ENCODE peak calls at places on chromosome 18, in five cellular contexts. L is H1, W is K562, M is GM23338, R is hepatocyte. U is an unnamed sample.

GRCh38 chr18:73352546-73352945 is 484.8 kb upstream of the NETO1 start:
- DNase-seq in L (no peak), M (no peak), W (no peak), R (no peak), U (peak)

GRCh38 chr18:62716679-62717058 is 1.3 kb downstream of the PHLPP1 start:
- DNase-seq in W (peak), R (peak), M (peak), L (peak), U (peak)

GRCh38 chr18:79853993-79854364 is 56.2 kb downstream of the KCNG2 start:
- DNase-seq in L (no peak), M (no peak), R (no peak), W (no peak), U (no peak)

GRCh38 chr18:61001138-61001537 is 332.1 kb upstream of the CDH20 start:
- DNase-seq in R (no peak), L (no peak), M (no peak), W (no peak), U (no peak)

GRCh38 chr18:55486936-55487335 is 101.1 kb downstream of the TCF4 start:
- DNase-seq in M (no peak), L (no peak), W (no peak), R (no peak), U (no peak)

GRCh38 chr18:31741096-31741735 is 19.5 kb downstream of the SLC25A52 start:
- DNase-seq in W (peak), M (peak), R (peak), L (peak), U (peak)

GRCh38 chr18:44852818-44853217 is 172.1 kb downstream of the SETBP1 start:
- DNase-seq in L (no peak), R (no peak), W (no peak), M (no peak), U (no peak)

GRCh38 chr18:55321268-55322175 is 266.5 kb downstream of the TCF4 start:
- DNase-seq in W (no peak), M (peak), L (peak), R (peak), U (peak)

GRCh38 chr18:57353940-57354461 is 1.6 kb downstream of the ST8SIA3 start:
- DNase-seq in L (peak), R (peak), W (peak), M (peak), U (peak)

GRCh38 chr18:74242451-74243096 is 49.2 kb downstream of the CYB5A start:
- DNase-seq in L (no peak), W (peak), R (peak), M (peak), U (no peak)

GRCh38 chr18:13051950-13052349 is 60.8 kb downstream of the CEP192 start:
- DNase-seq in R (no peak), M (no peak), L (no peak), W (no peak), U (no peak)

GRCh38 chr18:43392168-43392567 is 114.9 kb upstream of the SYT4 start:
- DNase-seq in W (no peak), R (no peak), M (no peak), L (no peak), U (no peak)

GRCh38 chr18:30271716-30272115 is 770.8 kb downstream of the DSC3 start:
- DNase-seq in R (no peak), W (no peak), L (no peak), M (peak), U (peak)

GRCh38 chr18:70397259-70397925 is 108.5 kb downstream of the SOCS6 start:
- DNase-seq in W (no peak), L (no peak), R (no peak), M (no peak), U (no peak)

GRCh38 chr18:63142502-63143045 is 177.0 kb downstream of the BCL2 start:
- DNase-seq in M (no peak), R (no peak), W (no peak), L (no peak), U (no peak)

GRCh38 chr18:10559566-10560456 is 34.0 kb downstream of the NAPG start:
- DNase-seq in R (no peak), W (no peak), L (no peak), M (no peak), U (peak)

GRCh38 chr18:35347991-35348390 is 3.8 kb upstream of the ZNF24 start:
- DNase-seq in W (no peak), M (no peak), R (no peak), L (no peak), U (no peak)

GRCh38 chr18:55199291-55199963 is 240.2 kb upstream of the CCDC68 start:
- DNase-seq in M (no peak), L (no peak), R (no peak), W (peak), U (no peak)

GRCh38 chr18:47730795-47731194 is 199.7 kb downstream of the SMAD2 start:
- DNase-seq in R (no peak), W (no peak), M (peak), L (no peak), U (no peak)

GRCh38 chr18:27948981-27949380 is 227.9 kb downstream of the CDH2 start:
- DNase-seq in M (no peak), R (no peak), W (no peak), L (no peak), U (no peak)

GRCh38 chr18:830315-830901 is 18.4 kb upstream of the YES1 start:
- DNase-seq in M (peak), L (no peak), R (no peak), W (peak), U (peak)

GRCh38 chr18:65754121-65754520 is 3.3 kb downstream of the CDH7 start:
- DNase-seq in M (peak), L (no peak), W (no peak), R (no peak), U (peak)

GRCh38 chr18:76364282-76365259 is 130.5 kb downstream of the ZNF516 start:
- DNase-seq in W (no peak), M (no peak), L (no peak), R (no peak), U (no peak)

GRCh38 chr18:78587096-78587495 is 392.5 kb upstream of the SALL3 start:
- DNase-seq in L (no peak), M (no peak), R (no peak), W (no peak), U (no peak)

GRCh38 chr18:75198046-75198445 is 10.9 kb downstream of the PTGR3 start:
- DNase-seq in M (no peak), W (no peak), R (no peak), L (no peak), U (no peak)

GRCh38 chr18:57755473-57756067 is 47.5 kb downstream of the ATP8B1 start:
- DNase-seq in W (no peak), R (no peak), L (no peak), M (no peak), U (no peak)

GRCh38 chr18:52992041-52992440 is 652.0 kb downstream of the DCC start:
- DNase-seq in R (peak), L (no peak), M (peak), W (no peak), U (peak)

GRCh38 chr18:34707670-34708069 is 2.4 kb upstream of the DTNA start:
- DNase-seq in W (no peak), M (peak), R (peak), L (no peak), U (peak)

GRCh38 chr18:40208951-40209350 is 1746.1 kb upstream of the PIK3C3 start:
- DNase-seq in M (no peak), R (no peak), W (no peak), L (no peak), U (no peak)

GRCh38 chr18:68660355-68661183 is 54.3 kb downstream of the TMX3 start:
- DNase-seq in L (no peak), R (peak), M (peak), W (peak), U (peak)

GRCh38 chr18:63016270-63016669 is 300.9 kb downstream of the PHLPP1 start:
- DNase-seq in M (peak), R (peak), L (peak), W (peak), U (peak)

GRCh38 chr18:24658302-24658701 is 197.9 kb downstream of the HRH4 start:
- DNase-seq in W (no peak), R (no peak), M (no peak), L (no peak), U (no peak)

GRCh38 chr18:79644006-79644665 is 35.5 kb upstream of the CTDP1 start:
- DNase-seq in M (peak), R (peak), L (peak), W (peak), U (peak)

GRCh38 chr18:62242955-62243354 is 55.9 kb downstream of the RELCH start:
- DNase-seq in R (no peak), M (no peak), W (no peak), L (no peak), U (no peak)

GRCh38 chr18:28177828-28178635 is 1.1 kb upstream of the CDH2 start:
- DNase-seq in L (peak), W (no peak), M (peak), R (peak), U (peak)

GRCh38 chr18:67876866-67877265 is 360.3 kb upstream of the DSEL start:
- DNase-seq in M (no peak), W (no peak), R (no peak), L (no peak), U (peak)

GRCh38 chr18:38751897-38752296 is 1186.3 kb upstream of the CELF4 start:
- DNase-seq in R (peak), M (peak), L (no peak), W (no peak), U (no peak)

GRCh38 chr18:34867520-34867919 is 157.4 kb downstream of the DTNA start:
- DNase-seq in R (peak), M (peak), W (peak), L (peak), U (peak)

GRCh38 chr18:8121942-8122480 is 487.2 kb upstream of the RAB12 start:
- DNase-seq in R (peak), W (peak), L (no peak), M (peak), U (no peak)

GRCh38 chr18:6920099-6920955 is 190.8 kb downstream of the ARHGAP28 start:
- DNase-seq in W (peak), M (peak), L (peak), R (peak), U (peak)

GRCh38 chr18:49514577-49514976 is 27.5 kb upstream of the C18orf32 start:
- DNase-seq in R (peak), L (no peak), W (peak), M (no peak), U (no peak)
- H3K27ac ChIP-seq in R (peak), L (no peak), W (no peak), M (no peak), U (no peak)

GRCh38 chr18:22164337-22165048 is 4.9 kb upstream of the GATA6 start:
- DNase-seq in M (no peak), W (no peak), L (no peak), R (peak), U (no peak)
- TF ChIP-seq EZH2 in M (peak), W (no peak), L (no peak), R (no peak), U (peak)

DNA sequence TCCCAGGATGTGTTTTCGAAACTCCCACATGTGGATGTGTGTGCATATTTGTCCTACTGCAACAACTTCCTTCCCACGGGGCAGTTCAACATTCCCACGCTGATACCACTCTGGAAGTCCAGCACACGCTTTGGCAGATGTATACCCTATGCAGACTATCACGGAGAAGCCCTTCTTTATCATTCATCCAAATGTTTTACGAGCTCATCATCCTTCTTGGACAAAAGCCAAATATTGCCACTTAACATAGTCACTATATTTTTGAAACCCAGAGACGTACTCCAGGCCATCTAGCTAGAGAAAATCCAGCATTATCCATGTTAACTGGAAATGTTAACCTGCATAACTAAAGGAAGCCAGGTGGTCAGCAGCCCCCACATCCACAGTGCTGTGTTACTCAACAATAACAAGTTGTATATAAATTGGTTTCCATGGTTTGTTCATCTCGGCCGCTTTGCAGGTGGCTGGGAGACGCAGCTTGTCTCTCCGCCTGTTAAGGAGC is 131.5 kb downstream of the ZNF532 start:
- DNase-seq in R (peak), M (no peak), W (no peak), L (no peak), U (peak)
- H3K27ac ChIP-seq in R (no peak), M (no peak), W (no peak), L (no peak), U (peak)

GRCh38 chr18:48949051-48949605 is 1.6 kb downstream of the SMAD7 start:
- DNase-seq in M (no peak), L (no peak), R (peak), W (no peak), U (peak)

GRCh38 chr18:48948112-48949050 is 2.4 kb downstream of the SMAD7 start:
- DNase-seq in R (peak), M (peak), W (peak), L (no peak), U (peak)

GRCh38 chr18:48950536-48951447 is at the start of gene SMAD7:
- DNase-seq in M (no peak), R (peak), L (no peak), W (no peak), U (peak)

GRCh38 chr18:48951448-48952286 is 902 bp upstream of the SMAD7 start:
- DNase-seq in W (peak), L (peak), R (peak), M (peak), U (peak)

DNA sequence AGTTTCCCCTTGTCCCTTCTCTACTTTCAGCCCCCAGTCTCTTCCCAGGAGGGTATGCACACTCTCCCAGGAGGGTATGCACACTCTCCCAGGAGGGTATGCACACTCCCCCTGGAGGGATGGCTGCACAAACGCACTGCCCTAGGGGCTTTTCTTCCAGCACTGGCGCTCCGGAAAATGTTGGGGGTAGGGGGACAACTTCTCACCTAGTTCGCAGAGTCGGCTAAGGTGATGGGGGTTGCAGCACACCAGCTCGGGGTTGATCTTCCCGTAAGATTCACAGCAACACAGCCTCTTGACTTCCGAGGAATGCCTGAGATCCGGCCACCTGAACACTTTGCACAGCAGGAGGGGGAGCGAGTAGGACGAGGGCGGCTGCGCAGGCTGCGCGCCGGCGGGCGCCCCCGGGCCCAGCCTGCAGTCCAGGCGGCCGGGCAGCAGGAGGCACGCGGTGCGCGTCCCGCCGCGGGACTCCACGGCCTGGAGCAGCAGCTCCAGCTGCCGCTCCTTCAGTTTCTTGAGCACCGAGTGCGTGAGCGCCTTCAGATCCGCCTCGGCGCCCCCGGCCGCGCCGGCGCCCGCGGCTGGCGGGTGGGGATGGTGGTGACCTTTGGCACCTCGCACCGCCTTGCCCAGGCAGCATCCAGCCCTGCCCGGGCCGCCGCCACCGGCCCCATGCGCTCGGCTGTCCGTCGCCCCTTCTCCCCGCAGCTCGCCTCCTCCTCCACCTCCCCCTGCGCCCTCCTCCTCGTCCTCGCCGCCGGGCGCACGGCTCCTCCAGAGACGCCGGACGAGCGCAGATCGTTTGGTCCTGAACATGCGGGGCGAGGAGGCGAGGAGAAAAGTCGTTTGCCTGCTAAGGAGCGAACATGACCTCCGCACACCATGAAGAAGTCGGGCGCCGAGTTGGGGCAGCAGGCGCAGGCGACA is 894 bp downstream of the SMAD7 start:
- DNase-seq in R (peak), L (peak), M (peak), W (no peak), U (peak)
- TF ChIP-seq EZH2 in R (no peak), L (peak), M (no peak), W (no peak), U (no peak)